ENCODE peak calls at places on chromosomes 11 and 22, in seven cellular contexts. Z, K, J, T, O, N and Y are unnamed samples.

GRCh38 chr22:24576793-24577192 is 16.1 kb downstream of the LRRC75B start:
- DNase-seq in K (no peak), Z (no peak), O (no peak), N (no peak), T (no peak), J (no peak), Y (no peak)

GRCh38 chr11:44065851-44066731 is at the start of gene ACCS:
- DNase-seq in N (peak), O (peak), K (peak), J (peak), T (peak), Z (peak), Y (peak)

GRCh38 chr11:84686726-84687125 is 940.4 kb downstream of the DLG2 start:
- DNase-seq in N (no peak), K (no peak), T (no peak), Z (no peak), J (no peak), O (no peak), Y (no peak)

GRCh38 chr22:33871935-33872334 is 48.3 kb downstream of the LARGE1 start:
- DNase-seq in Z (no peak), O (no peak), T (no peak), K (no peak), J (peak), N (peak), Y (no peak)

GRCh38 chr11:61919113-61919840 is 1.9 kb upstream of the RAB3IL1 start:
- DNase-seq in K (no peak), O (no peak), J (no peak), N (no peak), T (no peak), Z (no peak), Y (no peak)

GRCh38 chr11:120675171-120675570 is 163.6 kb downstream of the GRIK4 start:
- DNase-seq in Z (no peak), J (no peak), K (no peak), O (peak), T (no peak), N (no peak), Y (no peak)

GRCh38 chr22:45999379-45999971 is 22.5 kb upstream of the WNT7B start:
- DNase-seq in T (no peak), J (no peak), O (no peak), K (no peak), N (no peak), Z (peak), Y (peak)

GRCh38 chr22:48327721-48328120 is 1500.0 kb downstream of the BRD1 start:
- DNase-seq in T (no peak), N (no peak), Z (no peak), K (no peak), J (no peak), O (no peak), Y (no peak)

GRCh38 chr11:20118209-20118608 is 42.1 kb downstream of the DBX1 start:
- DNase-seq in N (no peak), O (no peak), J (no peak), Z (no peak), T (no peak), K (no peak), Y (no peak)

GRCh38 chr11:64246874-64247728 is at the start of gene PPP1R14B:
- DNase-seq in J (peak), Z (peak), O (peak), N (peak), K (peak), T (peak), Y (peak)
- TF ChIP-seq CTCF in J (no peak), Z (peak), O (no peak), N (no peak), K (peak), T (no peak), Y (no peak)

GRCh38 chr11:59866397-59866796 is at the start of gene TCN1:
- DNase-seq in T (no peak), J (no peak), Z (no peak), N (no peak), K (no peak), O (no peak), Y (no peak)
- TF ChIP-seq CTCF in T (no peak), J (no peak), Z (no peak), N (no peak), K (no peak), O (no peak), Y (no peak)

GRCh38 chr22:21657361-21658118 is 8.3 kb upstream of the PPIL2 start:
- DNase-seq in Z (peak), T (peak), K (peak), N (peak), O (peak), J (no peak), Y (peak)
- TF ChIP-seq CTCF in Z (no peak), T (peak), K (no peak), N (peak), O (no peak), J (peak), Y (peak)

GRCh38 chr11:97687106-97687505 is 1297.3 kb downstream of the JRKL start:
- DNase-seq in Z (no peak), K (no peak), N (no peak), T (no peak), O (no peak), J (no peak), Y (no peak)

GRCh38 chr11:97684486-97685439 is 1295.0 kb downstream of the JRKL start:
- DNase-seq in T (no peak), Z (no peak), N (no peak), J (no peak), K (no peak), O (peak), Y (no peak)

GRCh38 chr11:97683733-97684132 is 1293.9 kb downstream of the JRKL start:
- DNase-seq in O (peak), K (no peak), J (no peak), Z (no peak), N (no peak), T (peak), Y (no peak)
- TF ChIP-seq CTCF in O (no peak), K (no peak), J (peak), Z (no peak), N (no peak), T (no peak), Y (no peak)

GRCh38 chr11:128021304-128022006 is 565.9 kb downstream of the ETS1 start:
- DNase-seq in J (no peak), N (no peak), Z (no peak), T (no peak), K (no peak), O (peak), Y (no peak)
- TF ChIP-seq CTCF in J (peak), N (no peak), Z (no peak), T (no peak), K (no peak), O (peak), Y (peak)

DNA sequence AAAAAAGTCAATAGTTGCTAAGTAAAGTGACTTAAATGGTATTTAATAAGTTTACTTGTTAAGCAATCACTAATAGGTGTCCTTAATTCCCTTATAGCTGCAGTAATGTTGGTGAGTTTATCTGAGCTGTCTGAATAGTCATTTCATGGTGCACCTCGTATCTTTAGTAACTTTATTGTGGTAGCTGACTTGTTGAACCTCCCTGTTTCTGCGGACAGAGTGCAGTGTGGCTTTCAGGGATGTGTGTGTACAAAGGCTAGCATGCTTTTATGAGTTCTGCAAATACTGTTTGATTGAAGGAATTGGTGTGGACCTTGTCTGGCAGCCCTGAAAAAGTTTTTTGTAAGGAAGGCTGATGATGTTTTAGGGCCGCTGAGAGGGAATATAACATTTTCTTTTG is 2.6 kb downstream of the ZNRF3 start:
- DNase-seq in N (no peak), T (no peak), Z (no peak), J (no peak), O (no peak), K (no peak), Y (no peak)
- TF ChIP-seq CTCF in N (no peak), T (no peak), Z (no peak), J (no peak), O (no peak), K (no peak), Y (no peak)

GRCh38 chr22:50524664-50525103 is 714 bp downstream of the SCO2 start:
- DNase-seq in K (no peak), N (no peak), J (no peak), Z (no peak), T (no peak), O (no peak), Y (no peak)

GRCh38 chr22:50525991-50526848 is 822 bp upstream of the SCO2 start:
- DNase-seq in O (peak), N (peak), T (no peak), Z (peak), J (peak), K (peak), Y (peak)

GRCh38 chr22:50523806-50524663 is 1.4 kb downstream of the SCO2 start:
- DNase-seq in K (no peak), T (no peak), J (no peak), N (no peak), O (no peak), Z (no peak), Y (no peak)

GRCh38 chr22:50526849-50527801 is 1.7 kb upstream of the SCO2 start:
- DNase-seq in T (no peak), Z (no peak), K (no peak), J (no peak), N (peak), O (peak), Y (peak)

DNA sequence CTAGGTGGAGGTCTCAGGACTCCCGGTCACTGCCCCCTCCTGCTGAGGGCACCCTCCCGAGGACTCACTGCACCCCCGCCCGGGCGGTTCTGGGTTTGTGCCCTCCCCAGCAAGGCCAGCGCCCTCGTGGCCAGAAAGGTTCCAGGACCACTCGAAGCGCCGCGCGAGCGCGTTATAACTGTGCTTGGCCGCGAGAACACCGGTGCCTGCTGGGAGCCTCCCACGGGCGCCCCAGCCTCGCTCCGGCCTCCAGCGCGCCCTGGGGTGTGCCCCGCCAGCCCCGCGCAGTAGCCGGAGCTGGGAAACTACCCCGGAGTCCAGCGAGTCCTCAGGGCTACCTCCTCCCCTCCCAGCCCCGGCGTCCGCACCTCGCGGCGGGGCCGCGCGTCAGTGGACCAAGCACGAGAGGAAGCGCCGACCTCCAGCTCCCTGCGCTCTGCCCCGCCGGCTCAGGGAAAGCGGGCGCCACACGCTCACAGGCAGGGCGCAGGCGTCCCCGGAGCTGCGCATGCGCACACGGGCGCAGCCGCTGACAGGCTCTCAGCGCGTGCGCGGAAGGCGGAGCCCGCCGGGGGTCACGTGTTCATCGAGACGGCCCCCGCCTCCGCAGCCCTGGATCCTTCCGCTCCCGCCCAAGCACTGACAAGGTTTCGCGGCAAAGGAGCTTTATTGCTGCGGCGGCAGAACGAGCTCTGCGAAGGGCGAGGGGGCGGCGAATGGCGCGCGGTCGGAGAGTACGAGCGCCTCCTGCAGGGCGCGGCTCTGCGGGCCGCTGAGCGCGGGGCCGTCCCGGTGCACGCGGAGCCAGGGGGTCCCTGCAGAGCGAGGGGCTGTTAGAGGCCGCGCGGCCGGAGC is at the start of gene SCO2:
- DNase-seq in T (peak), O (peak), Z (peak), K (peak), J (peak), N (peak), Y (peak)
- TF ChIP-seq CTCF in T (no peak), O (peak), Z (peak), K (no peak), J (peak), N (peak), Y (no peak)

DNA sequence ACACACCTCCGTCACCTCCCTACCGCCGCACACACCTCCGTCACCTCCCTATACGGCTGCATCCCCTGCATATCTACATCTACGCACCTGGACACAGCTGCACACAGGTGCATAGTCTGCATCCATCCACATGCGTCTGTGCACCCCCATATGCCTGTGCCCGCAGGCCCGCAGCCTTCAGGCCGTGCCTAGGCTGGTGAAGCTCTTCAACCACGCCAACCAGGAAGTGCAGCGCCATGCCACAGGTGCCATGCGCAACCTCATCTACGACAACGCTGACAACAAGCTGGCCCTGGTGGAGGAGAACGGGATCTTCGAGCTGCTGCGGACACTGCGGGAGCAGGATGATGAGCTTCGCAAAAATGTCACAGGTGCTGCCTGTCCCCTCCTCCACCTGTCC is 4.8 kb downstream of the PKP3 start:
- DNase-seq in Z (no peak), T (no peak), N (no peak), O (peak), J (no peak), K (no peak), Y (peak)
- TF ChIP-seq CTCF in Z (no peak), T (no peak), N (no peak), O (no peak), J (no peak), K (no peak), Y (no peak)

DNA sequence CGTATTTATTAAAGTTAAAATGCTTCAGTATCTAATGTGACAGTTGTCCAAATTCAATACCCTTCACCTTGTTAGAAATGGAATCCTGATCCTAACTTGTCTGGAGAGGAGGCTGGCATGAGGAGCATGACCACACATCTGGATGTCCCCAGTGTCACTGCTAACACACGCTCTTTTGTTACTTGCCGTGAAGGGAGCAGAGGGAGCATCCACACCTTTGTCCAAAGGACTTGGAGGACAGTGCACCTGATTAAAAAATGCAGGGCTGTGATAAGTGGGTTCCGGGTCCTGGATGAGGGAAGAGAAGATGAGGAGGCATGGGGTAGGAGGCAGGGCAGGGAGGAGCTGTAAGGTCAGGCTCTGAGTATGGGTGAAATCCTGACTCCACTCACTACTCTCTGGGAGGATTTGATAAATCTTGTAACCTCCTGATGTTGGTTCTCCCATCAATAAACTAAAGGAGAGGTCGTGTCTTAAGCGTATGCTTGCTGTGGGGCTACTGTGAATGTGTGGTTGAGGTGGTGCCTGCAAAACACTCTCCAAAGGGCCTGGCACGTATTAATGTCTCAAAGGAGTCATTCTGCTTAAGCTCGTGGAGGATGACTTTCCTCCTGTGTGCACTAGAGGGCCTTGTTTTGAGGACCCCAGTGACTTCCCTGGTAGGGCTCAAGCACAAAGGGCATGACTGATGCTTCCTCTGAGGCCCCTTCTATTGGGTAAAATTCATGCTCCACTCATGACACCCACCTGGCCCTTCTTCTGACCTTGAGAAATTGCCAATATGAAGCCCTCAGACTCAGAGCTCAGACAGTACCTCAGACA is 16.8 kb upstream of the IGLL5 start:
- DNase-seq in Z (no peak), J (no peak), K (no peak), T (no peak), N (no peak), O (no peak), Y (no peak)
- TF ChIP-seq CTCF in Z (no peak), J (no peak), K (no peak), T (no peak), N (peak), O (no peak), Y (peak)

GRCh38 chr11:68970921-68971636 is 9.7 kb downstream of the MRGPRD start:
- DNase-seq in O (no peak), J (no peak), Z (no peak), K (no peak), N (no peak), T (no peak), Y (no peak)
- TF ChIP-seq CTCF in O (no peak), J (no peak), Z (no peak), K (no peak), N (no peak), T (no peak), Y (no peak)